ENCODE peak calls at places on chromosomes 5 and 9, in seven cellular contexts. One of them, this sample, is unnamed.

GRCh38 chr5:135342227-135342859 is 56.7 kb downstream of the MACROH2A1 start:
- DNase-seq in lower leg skin: no peak
- DNase-seq in Calu3: no peak
- DNase-seq in hippocampal formation: no peak
- DNase-seq in AG09309: no peak
- DNase-seq in nephron progenitor cell: no peak
- DNase-seq in NCI-H345: no peak
- DNase-seq in this sample: peak

GRCh38 chr9:99305820-99306811 is 84.0 kb downstream of the SEC61B start:
- DNase-seq in lower leg skin: no peak
- DNase-seq in Calu3: no peak
- DNase-seq in hippocampal formation: no peak
- DNase-seq in AG09309: no peak
- DNase-seq in nephron progenitor cell: peak
- DNase-seq in NCI-H345: no peak
- DNase-seq in this sample: no peak

GRCh38 chr5:8912106-8912505 is 633.8 kb downstream of the SEMA5A start:
- DNase-seq in lower leg skin: no peak
- DNase-seq in Calu3: no peak
- DNase-seq in hippocampal formation: no peak
- DNase-seq in AG09309: no peak
- DNase-seq in nephron progenitor cell: no peak
- DNase-seq in NCI-H345: no peak
- DNase-seq in this sample: no peak

GRCh38 chr5:118863345-118863744 is 125.0 kb downstream of the DTWD2 start:
- DNase-seq in lower leg skin: no peak
- DNase-seq in Calu3: no peak
- DNase-seq in hippocampal formation: no peak
- DNase-seq in AG09309: no peak
- DNase-seq in nephron progenitor cell: no peak
- DNase-seq in NCI-H345: no peak
- DNase-seq in this sample: no peak

GRCh38 chr5:112625586-112625985 is 112.1 kb upstream of the APC start:
- DNase-seq in lower leg skin: no peak
- DNase-seq in Calu3: no peak
- DNase-seq in hippocampal formation: no peak
- DNase-seq in AG09309: no peak
- DNase-seq in nephron progenitor cell: no peak
- DNase-seq in NCI-H345: no peak
- DNase-seq in this sample: no peak

GRCh38 chr9:35688558-35689350 is 971 bp downstream of the TPM2 start:
- DNase-seq in lower leg skin: no peak
- DNase-seq in Calu3: no peak
- DNase-seq in hippocampal formation: no peak
- DNase-seq in AG09309: no peak
- DNase-seq in nephron progenitor cell: peak
- DNase-seq in NCI-H345: no peak
- DNase-seq in this sample: no peak

GRCh38 chr5:167999182-167999581 is 292.3 kb upstream of the WWC1 start:
- DNase-seq in lower leg skin: no peak
- DNase-seq in Calu3: no peak
- DNase-seq in hippocampal formation: no peak
- DNase-seq in AG09309: no peak
- DNase-seq in nephron progenitor cell: no peak
- DNase-seq in NCI-H345: no peak
- DNase-seq in this sample: no peak

GRCh38 chr5:178389796-178390195 is 157.2 kb upstream of the PHYKPL start:
- DNase-seq in lower leg skin: peak
- DNase-seq in Calu3: no peak
- DNase-seq in hippocampal formation: no peak
- DNase-seq in AG09309: no peak
- DNase-seq in nephron progenitor cell: no peak
- DNase-seq in NCI-H345: no peak
- DNase-seq in this sample: peak

GRCh38 chr9:1875921-1876448 is 139.2 kb upstream of the SMARCA2 start:
- DNase-seq in lower leg skin: no peak
- DNase-seq in Calu3: no peak
- DNase-seq in hippocampal formation: no peak
- DNase-seq in AG09309: no peak
- DNase-seq in nephron progenitor cell: no peak
- DNase-seq in NCI-H345: no peak
- DNase-seq in this sample: no peak

GRCh38 chr9:81753436-81753835 is 64.1 kb upstream of the TLE1 start:
- DNase-seq in lower leg skin: no peak
- DNase-seq in Calu3: no peak
- DNase-seq in hippocampal formation: no peak
- DNase-seq in AG09309: no peak
- DNase-seq in nephron progenitor cell: no peak
- DNase-seq in NCI-H345: no peak
- DNase-seq in this sample: no peak

GRCh38 chr9:133842174-133842573 is 104.0 kb upstream of the SARDH start:
- DNase-seq in lower leg skin: no peak
- DNase-seq in Calu3: no peak
- DNase-seq in hippocampal formation: no peak
- DNase-seq in AG09309: no peak
- DNase-seq in nephron progenitor cell: peak
- DNase-seq in NCI-H345: no peak
- DNase-seq in this sample: no peak

GRCh38 chr5:58410441-58410840 is 49.4 kb downstream of the PLK2 start:
- DNase-seq in lower leg skin: no peak
- DNase-seq in Calu3: peak
- DNase-seq in hippocampal formation: no peak
- DNase-seq in AG09309: peak
- DNase-seq in nephron progenitor cell: no peak
- DNase-seq in NCI-H345: no peak
- DNase-seq in this sample: no peak

GRCh38 chr5:1768283-1769000 is 31.2 kb downstream of the MRPL36 start:
- DNase-seq in lower leg skin: no peak
- DNase-seq in Calu3: no peak
- DNase-seq in hippocampal formation: no peak
- DNase-seq in AG09309: no peak
- DNase-seq in nephron progenitor cell: no peak
- DNase-seq in NCI-H345: no peak
- DNase-seq in this sample: peak